ENCODE peak calls at places on chromosomes 16 and 17, in four cellular contexts. V, J, B and D are unnamed samples.

GRCh38 chr16:85782476-85782875 is 16.9 kb downstream of the EMC8 start:
- DNase-seq in V (no peak), J (no peak), B (peak), D (no peak)

GRCh38 chr16:86955136-86955890 is 361.9 kb downstream of the C16orf95 start:
- DNase-seq in V (no peak), J (no peak), B (no peak), D (no peak)

GRCh38 chr16:397135-397661 is at the start of gene NME4:
- DNase-seq in V (no peak), J (no peak), B (no peak), D (no peak)

GRCh38 chr16:72971370-72971769 is 76.6 kb downstream of the ZFHX3 start:
- DNase-seq in V (no peak), J (no peak), B (no peak), D (no peak)

GRCh38 chr17:46796524-46796923 is 22.0 kb downstream of the WNT3 start:
- DNase-seq in V (no peak), J (no peak), B (no peak), D (no peak)

GRCh38 chr16:81374514-81374913 is 59.8 kb downstream of the GAN start:
- DNase-seq in V (no peak), J (no peak), B (no peak), D (no peak)

GRCh38 chr17:72361892-72362291 is 241.1 kb downstream of the SOX9 start:
- DNase-seq in V (no peak), J (no peak), B (peak), D (no peak)

GRCh38 chr17:82391496-82392066 is 20.0 kb downstream of the UTS2R start:
- DNase-seq in V (no peak), J (no peak), B (no peak), D (no peak)

GRCh38 chr17:53626286-53626685 is 196.4 kb upstream of the KIF2B start:
- DNase-seq in V (no peak), J (no peak), B (peak), D (no peak)

GRCh38 chr17:67452681-67453554 is 75.8 kb downstream of the PITPNC1 start:
- DNase-seq in V (no peak), J (no peak), B (no peak), D (no peak)

GRCh38 chr17:67779098-67779672 is 46.1 kb upstream of the BPTF start:
- DNase-seq in V (peak), J (peak), B (peak), D (peak)

GRCh38 chr16:29857133-29857760 is 5.8 kb downstream of the CDIPT start:
- DNase-seq in V (no peak), J (no peak), B (peak), D (no peak)

GRCh38 chr17:43515641-43516040 is 30.5 kb downstream of the ETV4 start:
- DNase-seq in V (no peak), J (no peak), B (no peak), D (no peak)

GRCh38 chr16:8375208-8375607 is 215.1 kb downstream of the TMEM114 start:
- DNase-seq in V (no peak), J (no peak), B (no peak), D (no peak)

GRCh38 chr16:24013733-24014645 is 178.2 kb downstream of the PRKCB start:
- DNase-seq in V (no peak), J (no peak), B (no peak), D (no peak)

GRCh38 chr16:56401482-56401881 is 23.9 kb downstream of the AMFR start:
- DNase-seq in V (peak), J (peak), B (no peak), D (peak)

GRCh38 chr16:22694887-22695382 is 119.0 kb upstream of the HS3ST2 start:
- DNase-seq in V (no peak), J (no peak), B (peak), D (no peak)

GRCh38 chr16:49305406-49305805 is 23.8 kb upstream of the CBLN1 start:
- DNase-seq in V (no peak), J (no peak), B (no peak), D (no peak)

GRCh38 chr17:65487161-65487560 is 74.3 kb downstream of the AXIN2 start:
- DNase-seq in V (no peak), J (no peak), B (no peak), D (no peak)

GRCh38 chr17:19538095-19539039 is 4.7 kb downstream of the SLC47A1 start:
- DNase-seq in V (no peak), J (peak), B (no peak), D (no peak)

DNA sequence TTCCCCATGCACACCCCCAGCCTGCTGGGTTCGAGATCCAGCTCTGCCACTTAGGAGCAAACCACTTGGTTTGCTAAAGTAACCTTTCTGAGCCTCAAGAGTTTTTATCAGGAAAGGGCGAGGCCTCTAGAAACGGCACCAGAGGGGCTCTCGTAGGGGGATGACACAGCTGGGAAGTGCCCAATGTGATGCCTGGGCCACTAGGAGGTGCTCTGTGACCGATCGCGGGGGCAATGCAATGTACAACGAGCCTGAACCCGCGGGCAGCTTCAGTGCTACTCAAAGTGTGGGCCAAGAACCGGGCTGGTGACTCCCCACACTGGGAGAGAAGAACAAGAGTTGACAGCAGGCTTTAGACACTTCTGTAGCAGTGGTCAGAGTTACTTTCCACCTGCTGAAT is 9.4 kb downstream of the C16orf89 start:
- DNase-seq in V (no peak), J (peak), B (no peak), D (peak)
- TF ChIP-seq RAD21 in V (no peak), J (peak), B (peak), D (peak)

DNA sequence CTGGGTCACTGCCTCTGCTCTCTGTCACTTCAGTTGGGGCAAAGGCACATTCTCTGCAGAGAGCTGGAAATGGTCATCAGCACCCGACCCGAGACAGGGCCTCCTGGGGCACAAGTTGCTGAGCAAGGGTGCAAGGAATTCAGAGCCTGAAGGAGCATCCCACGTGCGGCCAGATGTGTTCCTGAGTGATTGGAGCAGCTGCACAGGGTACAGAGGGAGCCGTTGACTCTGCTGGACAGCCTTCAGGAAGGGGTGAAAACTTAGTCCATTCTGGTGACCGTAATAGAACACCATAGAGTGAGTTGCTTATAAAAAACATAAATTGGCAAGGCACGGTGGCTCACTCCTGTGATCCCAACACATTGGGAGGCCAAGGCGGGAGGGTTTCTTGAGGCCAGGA is 106.8 kb downstream of the CCDC182 start:
- DNase-seq in V (no peak), J (no peak), B (no peak), D (no peak)
- TF ChIP-seq RAD21 in V (no peak), J (no peak), B (no peak), D (no peak)

DNA sequence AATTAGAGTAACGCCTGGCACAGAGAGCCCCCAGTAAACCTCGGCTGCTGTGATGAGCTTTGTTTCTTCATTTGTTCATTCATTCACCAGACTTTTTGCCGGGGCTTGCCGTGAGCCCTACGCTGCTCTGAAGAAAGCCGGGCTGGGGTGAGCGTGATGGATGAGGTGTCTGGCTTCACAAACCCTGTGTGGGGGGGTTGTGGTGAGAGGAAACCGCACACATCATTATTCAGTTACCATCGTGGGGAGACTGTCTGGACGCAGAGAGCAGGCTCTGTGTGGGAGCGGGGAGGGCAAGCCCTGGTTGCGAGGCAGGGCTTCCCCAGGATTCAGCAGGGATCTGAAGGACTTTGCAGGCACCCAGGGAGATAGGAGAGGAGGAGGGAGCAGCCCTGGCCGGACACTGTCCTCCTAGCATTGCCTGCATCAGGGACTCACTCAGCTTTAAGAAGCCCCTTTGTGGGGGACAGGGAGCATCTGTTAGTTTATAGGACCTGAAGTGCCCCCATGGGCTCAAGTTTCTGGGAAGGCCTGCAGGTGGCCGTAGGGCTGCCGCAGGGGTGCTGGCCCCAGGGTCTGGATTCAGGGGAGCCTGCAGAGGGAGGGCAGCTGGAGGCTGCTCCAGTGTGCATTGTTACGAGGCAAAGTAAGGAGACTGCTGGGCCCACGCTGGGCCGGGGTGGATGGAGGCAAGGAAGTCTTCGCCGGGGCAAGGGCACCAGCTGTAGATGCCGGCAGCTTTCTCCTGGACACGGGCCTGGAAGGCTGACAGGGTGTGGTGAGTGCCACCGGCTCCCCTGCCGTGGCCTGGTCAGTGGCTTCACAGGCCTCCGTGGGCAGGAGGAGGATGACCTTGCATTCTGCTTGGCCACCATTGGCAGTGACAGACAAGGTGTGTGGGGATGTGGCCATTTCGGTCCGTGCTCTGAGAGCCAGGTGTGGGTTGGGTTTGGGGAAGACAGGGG is 334.5 kb downstream of the SEC14L1 start:
- DNase-seq in V (no peak), J (no peak), B (peak), D (no peak)
- TF ChIP-seq RAD21 in V (no peak), J (no peak), B (peak), D (no peak)

GRCh38 chr17:28404812-28405570 is 1.0 kb downstream of the SLC46A1 start:
- DNase-seq in V (no peak), J (peak), B (no peak), D (no peak)

GRCh38 chr17:28402224-28402630 is 3.8 kb downstream of the SLC46A1 start:
- DNase-seq in V (no peak), J (no peak), B (no peak), D (no peak)

GRCh38 chr17:28404461-28404811 is 1.6 kb downstream of the SLC46A1 start:
- DNase-seq in V (no peak), J (no peak), B (no peak), D (no peak)

GRCh38 chr17:28402844-28403243 is 3.2 kb downstream of the SLC46A1 start:
- DNase-seq in V (no peak), J (no peak), B (no peak), D (no peak)

GRCh38 chr17:28404007-28404406 is 2.0 kb downstream of the SLC46A1 start:
- DNase-seq in V (no peak), J (no peak), B (no peak), D (no peak)
- TF ChIP-seq RAD21 in V (no peak), J (no peak), B (no peak), D (no peak)

GRCh38 chr16:89402962-89403361 is 87.4 kb downstream of the ANKRD11 start:
- DNase-seq in V (no peak), J (no peak), B (no peak), D (no peak)
- TF ChIP-seq RAD21 in V (no peak), J (no peak), B (no peak), D (no peak)